ENCODE peak calls at places on chromosome 22, in six cellular contexts. E, T, V, X, L and I are unnamed samples. For H3K4me1, the result is how much of the 10 kb centered on the place peaks cover.

GRCh38 chr22:21889251-21889990 is 22.0 kb upstream of the MAPK1 start:
- DNase-seq in E (no peak), X (no peak), T (no peak), L (no peak), V (no peak), I (no peak)

GRCh38 chr22:38871360-38872171 is 450 bp downstream of the CBX6 start:
- DNase-seq in X (no peak), L (peak), V (no peak), E (no peak), T (peak), I (peak)

GRCh38 chr22:17769013-17769715 is 5.1 kb downstream of the BID start:
- DNase-seq in E (no peak), X (no peak), L (no peak), T (no peak), V (peak), I (no peak)

GRCh38 chr22:32515074-32515473 is 40.5 kb downstream of the FBXO7 start:
- DNase-seq in E (no peak), T (no peak), X (no peak), L (no peak), V (no peak), I (no peak)

GRCh38 chr22:22590136-22590891 is 31.2 kb upstream of the PRAME start:
- DNase-seq in X (no peak), E (no peak), V (no peak), T (no peak), L (no peak), I (no peak)

GRCh38 chr22:49258107-49259010 is 569.3 kb downstream of the BRD1 start:
- DNase-seq in X (no peak), E (no peak), V (no peak), T (no peak), L (no peak), I (no peak)

GRCh38 chr22:23306438-23306921 is 126.2 kb downstream of the BCR start:
- DNase-seq in E (no peak), X (peak), V (peak), T (peak), L (no peak), I (no peak)

GRCh38 chr22:26162961-26163360 is 6.3 kb upstream of the SEZ6L start:
- DNase-seq in T (no peak), X (no peak), V (no peak), L (no peak), E (no peak), I (no peak)

GRCh38 chr22:29268511-29269229 is 602 bp downstream of the EWSR1 start:
- DNase-seq in V (peak), E (peak), T (peak), L (peak), X (peak), I (peak)

GRCh38 chr22:44691796-44692661 is 10.0 kb upstream of the PRR5 start:
- DNase-seq in X (no peak), T (no peak), V (peak), L (no peak), E (no peak), I (peak)

GRCh38 chr22:17370036-17370765 is 941 bp downstream of the CECR2 start:
- DNase-seq in V (peak), T (no peak), X (no peak), L (peak), E (no peak), I (no peak)

GRCh38 chr22:35229865-35230264 is 27.4 kb upstream of the HMGXB4 start:
- DNase-seq in V (no peak), E (no peak), X (no peak), L (no peak), T (peak), I (no peak)

GRCh38 chr22:17159504-17159951 is 451 bp upstream of the HDHD5 start:
- DNase-seq in V (peak), T (no peak), X (peak), E (peak), L (peak), I (peak)

GRCh38 chr22:18110194-18110943 is at the start of gene TUBA8:
- DNase-seq in L (peak), E (peak), V (peak), T (peak), X (no peak), I (peak)

GRCh38 chr22:22702159-22702873 is 57.9 kb downstream of the GGTLC2 start:
- DNase-seq in X (no peak), L (peak), T (peak), E (no peak), V (no peak), I (peak)

GRCh38 chr22:29108137-29108536 is 35.3 kb downstream of the KREMEN1 start:
- DNase-seq in X (no peak), V (no peak), T (no peak), E (no peak), L (no peak), I (no peak)

GRCh38 chr22:22553735-22554134 is 5.3 kb downstream of the PRAME start:
- DNase-seq in E (no peak), T (no peak), V (no peak), L (no peak), X (no peak), I (no peak)

GRCh38 chr22:30036656-30037055 is 43.6 kb upstream of the HORMAD2 start:
- DNase-seq in L (peak), T (no peak), X (no peak), V (no peak), E (no peak), I (no peak)

GRCh38 chr22:30294066-30294465 is 4.8 kb upstream of the CASTOR1 start:
- DNase-seq in E (no peak), T (no peak), L (no peak), V (no peak), X (no peak), I (no peak)

GRCh38 chr22:21055880-21056319 is 10.2 kb downstream of the LRRC74B start:
- DNase-seq in L (no peak), E (no peak), V (no peak), T (no peak), X (no peak), I (no peak)

GRCh38 chr22:17964153-17964552 is 60.2 kb downstream of the MICAL3 start:
- DNase-seq in V (no peak), L (no peak), T (no peak), X (no peak), E (no peak), I (no peak)

GRCh38 chr22:44443641-44444235 is 54.3 kb downstream of the RTL6 start:
- DNase-seq in X (no peak), V (peak), T (peak), L (no peak), E (no peak), I (no peak)

GRCh38 chr22:32325416-32325801 is 32.3 kb upstream of the RFPL3 start:
- DNase-seq in E (no peak), X (no peak), L (no peak), T (no peak), V (peak), I (no peak)

GRCh38 chr22:43013355-43014061 is 1.4 kb downstream of the PACSIN2 start:
- DNase-seq in T (no peak), L (peak), X (no peak), V (no peak), E (no peak), I (no peak)

GRCh38 chr22:23402275-23403151 is 177.6 kb downstream of the IGLL1 start:
- DNase-seq in E (peak), V (peak), L (peak), X (peak), T (peak), I (peak)

GRCh38 chr22:33427461-33427860 is 369.3 kb upstream of the SYN3 start:
- DNase-seq in T (no peak), L (no peak), V (no peak), X (no peak), E (no peak), I (no peak)

GRCh38 chr22:18023509-18024275 is 669 bp downstream of the MICAL3 start:
- DNase-seq in X (peak), T (peak), L (peak), E (peak), V (peak), I (peak)

DNA sequence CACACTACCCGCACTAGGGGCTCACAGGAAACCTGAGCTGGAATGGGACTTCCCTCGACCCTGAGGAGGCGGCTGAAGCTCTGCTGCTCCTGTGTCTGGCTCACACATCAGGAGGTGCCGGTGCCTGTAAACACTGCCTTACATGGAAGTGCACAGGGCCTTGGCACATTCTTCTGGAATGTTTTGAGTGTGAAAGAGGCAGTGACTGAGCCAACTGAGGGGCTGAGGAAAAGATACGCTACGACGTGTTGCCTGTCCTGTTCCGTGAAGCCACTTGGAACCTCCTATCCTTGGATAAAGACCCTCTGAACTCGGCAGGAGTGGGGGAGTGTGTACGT is 10.5 kb downstream of the TXN2 start:
- DNase-seq in X (peak), E (no peak), L (no peak), V (no peak), T (no peak), I (no peak)
- H3K4me1 ChIP-seq in X (under half), E (under half), L (under half), V (under half), T (under half), I (under half)

GRCh38 chr22:37231406-37232139 is 12.5 kb downstream of the RAC2 start:
- DNase-seq in X (peak), L (no peak), E (peak), T (no peak), V (peak), I (peak)
- H3K4me1 ChIP-seq in X (under half), L (under half), E (half or more), T (half or more), V (under half), I (under half)

GRCh38 chr22:37489994-37490393 is 3.8 kb upstream of the MFNG start:
- DNase-seq in E (no peak), T (no peak), X (no peak), V (no peak), L (no peak), I (no peak)

GRCh38 chr22:37491559-37492427 is 5.6 kb upstream of the MFNG start:
- DNase-seq in V (peak), L (no peak), E (no peak), X (no peak), T (peak), I (peak)

GRCh38 chr22:37488337-37489135 is 2.4 kb upstream of the MFNG start:
- DNase-seq in V (no peak), X (no peak), L (no peak), T (no peak), E (no peak), I (no peak)

GRCh38 chr22:37492428-37493344 is 6.5 kb upstream of the MFNG start:
- DNase-seq in X (no peak), E (peak), V (peak), T (peak), L (no peak), I (no peak)

GRCh38 chr22:37491106-37491505 is 4.9 kb upstream of the MFNG start:
- DNase-seq in V (no peak), X (no peak), T (no peak), L (no peak), E (no peak), I (no peak)
- H3K4me1 ChIP-seq in V (under half), X (under half), T (under half), L (under half), E (under half), I (under half)

DNA sequence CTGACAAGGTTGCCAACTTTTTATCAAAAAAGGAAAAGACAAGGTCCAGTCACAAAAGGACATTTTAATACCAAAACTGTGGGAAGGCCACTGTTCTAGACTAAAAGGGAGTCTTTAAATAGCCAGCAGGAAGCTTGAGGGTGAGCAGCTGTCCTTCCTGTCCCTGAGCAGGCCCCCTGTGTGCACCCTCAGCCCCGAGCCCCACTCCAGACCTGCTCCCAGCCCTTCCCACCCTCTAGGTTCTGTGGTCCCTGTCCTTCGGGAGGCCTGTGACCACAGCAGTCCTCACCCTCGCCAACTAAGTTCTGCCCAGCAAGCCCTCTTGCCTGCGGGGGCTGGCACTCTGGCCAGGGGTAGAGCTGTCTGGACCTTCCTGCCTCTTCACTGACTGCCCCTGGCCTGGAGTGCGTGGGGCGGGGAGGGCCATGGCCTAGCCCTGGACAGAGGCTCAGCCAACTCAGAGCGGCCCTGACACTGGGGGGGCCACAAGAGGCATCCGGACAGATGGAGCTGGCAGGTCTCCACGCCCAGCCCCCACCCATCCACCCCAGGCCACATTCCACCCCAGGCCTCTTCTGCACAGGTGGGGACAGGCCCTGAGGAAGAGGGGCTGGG is 1.6 kb upstream of the PLXNB2 start:
- DNase-seq in E (no peak), V (no peak), L (no peak), T (no peak), X (no peak), I (peak)
- H3K4me1 ChIP-seq in E (under half), V (under half), L (under half), T (half or more), X (under half), I (under half)

GRCh38 chr22:41801147-41801819 is 804 bp downstream of the CCDC134 start:
- DNase-seq in V (no peak), L (no peak), X (peak), E (no peak), T (no peak), I (no peak)

GRCh38 chr22:41799486-41800347 is 762 bp upstream of the CCDC134 start:
- DNase-seq in E (peak), V (peak), T (no peak), X (peak), L (peak), I (peak)

GRCh38 chr22:41801886-41802285 is 1.4 kb downstream of the CCDC134 start:
- DNase-seq in T (no peak), E (no peak), X (peak), V (no peak), L (no peak), I (no peak)

GRCh38 chr22:41800348-41801146 is at the start of gene CCDC134:
- DNase-seq in T (peak), E (peak), L (peak), V (peak), X (peak), I (peak)

DNA sequence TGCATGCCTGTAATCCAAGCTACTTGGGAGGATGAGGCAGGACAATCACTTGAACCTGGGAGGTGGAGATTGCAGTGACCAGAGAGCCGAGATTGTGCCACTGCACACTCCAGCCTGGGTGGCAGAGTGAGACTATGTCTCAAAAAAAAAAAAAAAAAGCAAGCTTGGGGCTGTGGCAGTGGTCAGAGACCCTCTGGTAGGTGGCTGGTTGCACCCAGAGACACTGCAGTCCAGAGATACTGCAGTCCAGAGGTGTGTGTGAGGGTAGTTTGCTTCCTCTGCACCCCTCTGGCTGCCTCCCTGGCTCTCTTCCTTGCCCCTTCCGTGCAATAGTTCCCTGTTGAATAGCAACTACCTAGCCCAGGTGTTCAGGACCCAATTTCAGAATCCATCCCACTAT is 1.7 kb upstream of the CCDC134 start:
- DNase-seq in X (no peak), L (no peak), T (no peak), V (no peak), E (no peak), I (no peak)
- H3K4me1 ChIP-seq in X (under half), L (under half), T (under half), V (under half), E (under half), I (under half)

GRCh38 chr22:40199852-40200251 is 22.1 kb downstream of the TNRC6B start:
- DNase-seq in L (no peak), T (no peak), X (no peak), V (no peak), E (no peak), I (no peak)

GRCh38 chr22:40200795-40201194 is 23.1 kb downstream of the TNRC6B start:
- DNase-seq in L (no peak), V (no peak), E (no peak), T (peak), X (no peak), I (no peak)

GRCh38 chr22:40196628-40197027 is 18.9 kb downstream of the TNRC6B start:
- DNase-seq in X (no peak), L (peak), E (no peak), V (no peak), T (peak), I (no peak)

GRCh38 chr22:40202225-40202944 is 24.7 kb downstream of the TNRC6B start:
- DNase-seq in V (no peak), E (no peak), X (no peak), L (no peak), T (no peak), I (no peak)

DNA sequence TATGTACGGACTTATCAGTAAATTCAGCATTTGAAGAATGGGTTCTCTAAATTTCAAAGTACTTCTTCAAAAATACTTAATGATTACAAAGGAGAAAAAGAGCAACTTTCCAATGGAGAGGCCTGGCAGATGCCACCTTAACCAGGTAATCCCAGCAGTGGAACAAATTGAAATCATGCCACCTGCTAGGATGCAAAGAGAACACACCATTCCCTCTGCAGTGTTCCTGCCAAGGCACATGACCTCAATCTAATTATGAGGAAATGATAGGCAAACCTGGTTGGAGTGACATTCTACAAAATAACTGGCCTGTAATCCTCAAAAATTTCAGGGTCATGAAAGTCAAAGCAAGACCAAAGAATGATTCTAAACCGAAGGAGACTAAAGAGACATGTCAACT is 21.5 kb downstream of the TNRC6B start:
- DNase-seq in V (no peak), E (no peak), T (no peak), L (no peak), X (no peak), I (no peak)
- H3K4me1 ChIP-seq in V (under half), E (half or more), T (half or more), L (under half), X (under half), I (under half)

DNA sequence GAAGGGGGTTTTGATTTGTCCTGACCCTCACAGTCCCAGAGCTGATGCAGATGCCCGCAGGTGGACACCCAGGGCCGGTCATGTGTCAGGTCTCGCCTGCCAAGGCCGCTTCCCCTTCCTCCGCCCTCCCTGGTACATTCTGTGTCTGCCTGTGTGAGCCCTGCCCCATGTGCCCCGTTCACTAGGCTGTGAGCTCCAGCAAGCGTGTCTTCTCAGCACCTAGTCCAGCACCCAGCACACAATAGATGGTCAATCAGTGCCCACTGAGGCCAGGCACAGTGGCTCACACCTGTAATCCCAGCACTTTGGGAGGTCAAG is 29.9 kb upstream of the PPARA start:
- DNase-seq in L (no peak), X (no peak), E (no peak), V (no peak), T (no peak), I (no peak)
- H3K4me1 ChIP-seq in L (under half), X (under half), E (under half), V (under half), T (under half), I (under half)

DNA sequence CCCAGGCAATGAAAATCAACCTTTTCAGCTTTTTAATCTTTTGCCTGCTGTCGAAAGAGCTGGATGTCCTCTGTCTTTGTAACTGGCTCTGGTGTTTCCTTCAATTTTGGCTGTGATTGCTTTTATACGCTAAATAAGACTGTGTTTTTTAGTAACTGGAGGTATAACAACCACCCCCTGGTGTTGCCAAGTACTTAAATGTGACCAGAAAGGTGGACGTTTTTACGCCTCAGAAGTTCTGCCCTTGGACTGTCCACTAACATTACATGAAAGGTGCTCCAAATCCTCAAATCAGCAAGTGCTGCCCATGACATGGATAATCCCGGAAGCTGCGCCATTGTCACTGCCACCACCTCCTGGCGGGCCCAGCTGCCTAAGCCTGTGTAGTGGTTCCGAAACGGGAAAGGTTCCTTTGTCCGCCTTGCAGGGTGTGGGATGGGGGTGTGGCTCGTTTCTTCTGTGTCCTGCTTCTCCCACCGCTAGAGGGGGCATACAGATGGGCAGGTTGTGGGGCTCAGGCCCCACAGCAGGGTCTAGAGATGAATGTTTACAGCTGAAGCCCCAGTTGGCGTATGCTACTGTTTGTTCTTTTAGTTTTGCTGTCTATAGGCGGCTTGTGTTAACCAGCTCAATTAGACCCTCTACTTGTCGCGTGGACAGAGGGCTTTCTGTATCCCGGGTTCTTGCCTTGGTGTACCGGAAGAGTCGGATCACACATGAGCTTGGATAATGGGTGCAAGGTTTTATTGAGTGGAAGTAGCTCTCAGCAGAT is 82.2 kb upstream of the SEPTIN5 start:
- DNase-seq in X (no peak), L (peak), T (peak), E (peak), V (no peak), I (no peak)
- H3K4me1 ChIP-seq in X (under half), L (under half), T (under half), E (under half), V (under half), I (under half)

DNA sequence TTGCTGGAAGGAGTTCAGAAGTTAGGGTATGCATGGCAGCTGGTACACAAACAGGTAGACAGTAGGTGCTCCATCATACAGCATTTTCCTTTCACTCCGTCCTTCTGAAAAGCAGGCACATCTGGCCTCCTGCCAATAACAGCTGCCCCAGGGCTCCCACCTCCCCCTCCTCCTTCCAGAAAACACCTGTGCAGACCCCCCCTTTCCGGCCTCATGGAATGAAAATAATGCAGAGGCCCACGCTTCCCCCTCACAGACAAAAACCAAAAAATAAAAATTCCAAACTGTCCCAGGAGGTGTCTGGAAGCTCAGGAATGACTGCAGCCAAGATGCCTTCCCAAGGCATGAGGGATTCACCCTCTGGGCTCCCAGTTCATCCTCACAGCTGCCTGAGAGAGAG is 185.5 kb downstream of the MN1 start:
- DNase-seq in V (no peak), E (no peak), T (no peak), X (no peak), L (no peak), I (no peak)
- H3K4me1 ChIP-seq in V (under half), E (under half), T (under half), X (under half), L (under half), I (under half)